ENCODE peak calls at places on chromosome 21, in four cellular contexts. B is ovary, M is body of pancreas, U is foreskin fibroblast. N is an unnamed sample.

GRCh38 chr21:36696640-36697472 is 2.1 kb upstream of the SIM2 start:
- DNase-seq in B (no peak), U (no peak), M (no peak), N (no peak)

GRCh38 chr21:37868896-37869295 is 47.4 kb downstream of the KCNJ6 start:
- DNase-seq in M (no peak), B (no peak), U (peak), N (no peak)

GRCh38 chr21:36079671-36080070 is 9.8 kb downstream of the CBR1 start:
- DNase-seq in M (no peak), U (no peak), B (no peak), N (no peak)

GRCh38 chr21:25421327-25422028 is 185.8 kb downstream of the MRPL39 start:
- DNase-seq in M (peak), U (peak), B (no peak), N (no peak)

GRCh38 chr21:26405071-26405470 is 168.0 kb downstream of the CYYR1 start:
- DNase-seq in U (peak), M (no peak), B (no peak), N (no peak)

GRCh38 chr21:36052860-36053766 is 7.2 kb downstream of the SETD4 start:
- DNase-seq in M (no peak), B (no peak), U (no peak), N (no peak)

GRCh38 chr21:31905444-31906400 is 32.9 kb downstream of the HUNK start:
- DNase-seq in U (peak), M (no peak), B (no peak), N (no peak)

GRCh38 chr21:16908087-16908486 is 604.8 kb upstream of the CXADR start:
- DNase-seq in B (no peak), U (peak), M (no peak), N (peak)

GRCh38 chr21:42829954-42830353 is 49.4 kb downstream of the WDR4 start:
- DNase-seq in M (no peak), U (no peak), B (peak), N (no peak)

GRCh38 chr21:25607151-25607811 is at the start of gene MRPL39:
- DNase-seq in B (peak), U (peak), M (peak), N (peak)

GRCh38 chr21:42010507-42011493 is 640 bp upstream of the ZBTB21 start:
- DNase-seq in M (peak), U (peak), B (peak), N (no peak)

GRCh38 chr21:31395268-31395667 is 51.2 kb upstream of the TIAM1 start:
- DNase-seq in U (no peak), M (no peak), B (no peak), N (no peak)

GRCh38 chr21:37452222-37452621 is 85.6 kb downstream of the DYRK1A start:
- DNase-seq in M (no peak), B (no peak), U (peak), N (no peak)

GRCh38 chr21:36194024-36194423 is 37.4 kb downstream of the DOP1B start:
- DNase-seq in B (no peak), M (no peak), U (peak), N (no peak)

GRCh38 chr21:25589905-25590304 is 17.4 kb downstream of the MRPL39 start:
- DNase-seq in U (no peak), M (no peak), B (no peak), N (no peak)

GRCh38 chr21:37266515-37267221 is 466 bp downstream of the VPS26C start:
- DNase-seq in M (no peak), B (no peak), U (peak), N (no peak)

GRCh38 chr21:37047079-37047478 is 25.8 kb downstream of the PIGP start:
- DNase-seq in M (no peak), U (no peak), B (no peak), N (no peak)

GRCh38 chr21:26077523-26077922 is 93.0 kb downstream of the APP start:
- DNase-seq in U (no peak), M (no peak), B (no peak), N (no peak)

GRCh38 chr21:28142692-28143091 is 850.0 kb downstream of the LTN1 start:
- DNase-seq in U (peak), M (peak), B (no peak), N (no peak)

GRCh38 chr21:36320421-36321324 is 676 bp downstream of the MORC3 start:
- DNase-seq in B (peak), U (peak), M (peak), N (peak)

GRCh38 chr21:27586326-27586725 is 619.4 kb upstream of the ADAMTS5 start:
- DNase-seq in B (no peak), M (no peak), U (no peak), N (no peak)

GRCh38 chr21:16037386-16037785 is 307.6 kb downstream of the USP25 start:
- DNase-seq in M (no peak), U (no peak), B (no peak), N (no peak)

GRCh38 chr21:43373387-43374227 is 53.3 kb downstream of the SIK1 start:
- DNase-seq in M (no peak), B (no peak), U (no peak), N (no peak)

GRCh38 chr21:25501996-25502665 is 105.2 kb downstream of the MRPL39 start:
- DNase-seq in B (no peak), M (peak), U (no peak), N (no peak)

GRCh38 chr21:26909972-26910371 is 56.9 kb downstream of the ADAMTS5 start:
- DNase-seq in B (no peak), U (peak), M (no peak), N (no peak)

GRCh38 chr21:36207577-36208320 is 51.1 kb downstream of the DOP1B start:
- DNase-seq in B (no peak), U (peak), M (no peak), N (no peak)

GRCh38 chr21:29305561-29305960 is 6.8 kb downstream of the BACH1 start:
- DNase-seq in B (no peak), M (no peak), U (no peak), N (no peak)

GRCh38 chr21:26679299-26679698 is 106.2 kb upstream of the CYYR1 start:
- DNase-seq in M (no peak), U (peak), B (no peak), N (no peak)

GRCh38 chr21:20971296-20971921 is 26.8 kb upstream of the NCAM2 start:
- DNase-seq in U (peak), M (peak), B (no peak), N (peak)

GRCh38 chr21:30676737-30677136 is 34.1 kb downstream of the KRTAP20-3 start:
- DNase-seq in B (no peak), U (no peak), M (no peak), N (no peak)

GRCh38 chr21:42079008-42079938 is 8.2 kb downstream of the UMODL1 start:
- DNase-seq in U (no peak), B (no peak), M (no peak), N (no peak)

GRCh38 chr21:36908260-36908908 is 58.1 kb downstream of the HLCS start:
- DNase-seq in U (no peak), M (no peak), B (no peak), N (no peak)

GRCh38 chr21:26506951-26507350 is 66.1 kb downstream of the CYYR1 start:
- DNase-seq in M (no peak), U (peak), B (no peak), N (no peak)

GRCh38 chr21:24903954-24904635 is 703.2 kb downstream of the MRPL39 start:
- DNase-seq in M (no peak), U (no peak), B (no peak), N (no peak)

GRCh38 chr21:41783476-41784150 is 16.8 kb upstream of the RIPK4 start:
- DNase-seq in M (peak), U (peak), B (no peak), N (no peak)

GRCh38 chr21:41833138-41834115 is 45.7 kb downstream of the PRDM15 start:
- DNase-seq in M (no peak), B (no peak), U (no peak), N (no peak)

GRCh38 chr21:15774590-15774989 is 44.8 kb downstream of the USP25 start:
- DNase-seq in M (no peak), U (peak), B (no peak), N (no peak)

GRCh38 chr21:45817345-45817744 is 164.2 kb upstream of the COL6A1 start:
- DNase-seq in B (no peak), U (no peak), M (no peak), N (no peak)

GRCh38 chr21:45818904-45819285 is 162.7 kb upstream of the COL6A1 start:
- DNase-seq in U (peak), M (no peak), B (no peak), N (no peak)

GRCh38 chr21:45819478-45820170 is 161.9 kb upstream of the COL6A1 start:
- DNase-seq in U (no peak), M (no peak), B (no peak), N (no peak)

GRCh38 chr21:45816794-45817193 is 164.8 kb upstream of the COL6A1 start:
- DNase-seq in B (no peak), U (no peak), M (no peak), N (no peak)

DNA sequence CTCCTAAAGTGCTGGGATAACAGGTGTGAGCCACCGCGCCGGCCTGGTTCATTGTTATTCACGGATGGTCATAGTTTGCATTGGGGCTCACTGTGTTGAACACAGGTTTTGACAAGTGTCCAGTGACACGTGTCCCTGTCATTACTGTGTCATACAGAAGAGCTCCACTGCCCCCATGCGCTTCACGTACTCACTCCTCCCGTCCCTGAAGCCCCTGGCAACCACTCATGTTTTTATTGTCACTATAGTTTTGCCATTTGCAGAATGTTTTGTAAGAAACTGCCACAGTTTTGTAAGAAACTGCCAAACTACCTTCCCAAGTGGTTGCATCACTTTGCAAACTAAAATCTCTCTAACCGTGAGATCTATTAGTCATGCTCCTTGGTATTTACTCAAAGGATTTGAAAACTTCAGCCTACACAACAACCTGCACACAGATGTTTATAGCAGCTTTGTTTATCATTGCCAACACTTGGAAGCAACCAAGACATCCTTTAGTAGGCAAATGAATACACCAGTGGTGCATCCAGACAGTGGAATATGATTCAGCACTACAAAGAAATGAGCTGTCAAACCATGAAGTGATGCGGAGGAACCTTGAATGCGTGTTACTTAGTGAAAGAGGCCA is 163.2 kb upstream of the COL6A1 start:
- DNase-seq in U (peak), M (no peak), B (no peak), N (no peak)
- H3K4me3 ChIP-seq in U (no peak), M (no peak), B (no peak), N (no peak)

GRCh38 chr21:33386222-33386784 is 16.9 kb upstream of the IFNGR2 start:
- DNase-seq in M (no peak), U (no peak), B (no peak), N (no peak)
- TF ChIP-seq CTCF in M (no peak), U (peak), B (no peak), N (no peak)

GRCh38 chr21:14541840-14542495 is 4.1 kb downstream of the SAMSN1 start:
- DNase-seq in B (no peak), U (no peak), M (no peak), N (no peak)
- H3K4me3 ChIP-seq in B (no peak), U (no peak), M (no peak), N (peak)

GRCh38 chr21:44438531-44439210 is 16.6 kb upstream of the LRRC3 start:
- DNase-seq in B (no peak), U (no peak), M (peak), N (no peak)
- TF ChIP-seq CTCF in B (no peak), U (no peak), M (no peak), N (no peak)

GRCh38 chr21:39452965-39453332 is 1.2 kb downstream of the SH3BGR start:
- DNase-seq in U (peak), B (no peak), M (no peak), N (no peak)
- H3K4me3 ChIP-seq in U (no peak), B (no peak), M (no peak), N (peak)

GRCh38 chr21:33132054-33132453 is 62.1 kb downstream of the OLIG1 start:
- DNase-seq in U (no peak), B (no peak), M (no peak), N (no peak)
- TF ChIP-seq CTCF in U (no peak), B (no peak), M (peak), N (no peak)

DNA sequence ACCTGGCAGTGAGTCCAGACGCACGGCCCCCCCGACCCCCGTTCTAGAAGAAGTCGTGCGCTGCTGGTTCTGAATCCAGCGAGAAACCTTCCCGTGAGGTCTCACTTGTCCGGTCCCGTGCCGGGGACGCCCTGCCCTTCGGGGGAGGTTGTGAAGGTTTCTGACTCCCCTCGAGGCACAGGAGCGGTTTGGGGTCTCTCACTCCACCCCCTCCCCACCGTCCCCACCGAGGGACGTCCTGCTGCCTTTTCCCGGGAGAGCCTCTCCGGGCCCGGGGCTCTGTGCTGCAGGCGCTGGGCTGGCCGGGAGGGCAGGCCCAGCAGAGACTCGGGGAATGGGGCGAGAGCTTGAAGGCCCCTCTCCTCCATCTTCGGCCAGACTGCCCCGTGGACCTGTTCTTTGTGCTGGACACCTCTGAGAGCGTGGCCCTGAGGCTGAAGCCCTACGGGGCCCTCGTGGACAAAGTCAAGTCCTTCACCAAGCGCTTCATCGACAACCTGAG is 737 bp downstream of the COL6A1 start:
- DNase-seq in U (peak), B (no peak), M (no peak), N (no peak)
- H3K4me3 ChIP-seq in U (peak), B (peak), M (peak), N (peak)

DNA sequence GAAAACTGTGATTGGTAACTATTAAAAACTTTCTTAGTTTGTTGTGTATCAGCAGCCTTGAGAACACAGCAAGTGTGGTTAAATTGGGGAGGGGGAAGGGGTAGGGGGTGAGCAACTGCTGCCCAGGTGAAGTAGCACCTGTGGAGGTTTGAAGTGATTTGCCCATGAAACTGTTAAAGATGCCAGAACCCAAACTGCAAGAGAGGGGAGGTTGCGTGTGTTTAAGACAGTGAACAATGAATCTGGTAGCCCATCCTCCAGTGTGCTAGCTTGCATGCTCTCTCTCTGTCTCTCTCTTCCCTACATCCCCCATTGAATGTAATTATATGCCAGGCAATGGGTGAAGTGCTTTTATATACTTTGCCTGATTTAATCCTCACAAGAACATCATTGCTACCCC is 154.7 kb downstream of the RUNX1 start:
- DNase-seq in M (no peak), U (no peak), B (no peak), N (no peak)
- TF ChIP-seq CTCF in M (no peak), U (no peak), B (no peak), N (no peak)